ENCODE peak calls at places on chromosome X, in five cellular contexts. F is neural crest cell, K is transverse colon, E is foreskin fibroblast, U is brain microvascular endothelial cell. O is an unnamed sample.

GRCh38 chrX:75337525-75337924 is 63.6 kb downstream of the UPRT start:
- DNase-seq in F (no peak), K (no peak), E (no peak), U (no peak), O (no peak)

GRCh38 chrX:346034-346813 is 27.6 kb upstream of the GTPBP6 start:
- DNase-seq in F (no peak), K (no peak), E (no peak), U (no peak), O (no peak)

GRCh38 chrX:47194388-47194787 is 759 bp downstream of the UBA1 start:
- DNase-seq in F (no peak), K (no peak), E (no peak), U (no peak), O (no peak)

GRCh38 chrX:46589977-46590723 is 16.6 kb downstream of the CHST7 start:
- DNase-seq in F (no peak), K (no peak), E (peak), U (no peak), O (peak)

GRCh38 chrX:38968344-38968743 is 167.1 kb downstream of the MID1IP1 start:
- DNase-seq in F (no peak), K (no peak), E (no peak), U (no peak), O (peak)

GRCh38 chrX:24619647-24620046 is 27.5 kb downstream of the PCYT1B start:
- DNase-seq in F (no peak), K (no peak), E (peak), U (peak), O (peak)

GRCh38 chrX:110012818-110013484 is 10.0 kb downstream of the TMEM164 start:
- DNase-seq in F (no peak), K (no peak), E (no peak), U (no peak), O (no peak)

GRCh38 chrX:6640727-6641126 is 105.8 kb upstream of the VCX3A start:
- DNase-seq in F (no peak), K (no peak), E (no peak), U (no peak), O (no peak)

GRCh38 chrX:111585337-111585736 is 73.9 kb downstream of the SERTM2 start:
- DNase-seq in F (no peak), K (no peak), E (no peak), U (no peak), O (no peak)

GRCh38 chrX:155613927-155614559 is 1.3 kb upstream of the TMLHE start:
- DNase-seq in F (no peak), K (no peak), E (no peak), U (no peak), O (no peak)

GRCh38 chrX:19152762-19153161 is 30.5 kb upstream of the ADGRG2 start:
- DNase-seq in F (no peak), K (no peak), E (no peak), U (no peak), O (no peak)

GRCh38 chrX:121052122-121052521 is 4.7 kb downstream of the GLUD2 start:
- DNase-seq in F (no peak), K (no peak), E (no peak), U (no peak), O (no peak)

GRCh38 chrX:132094169-132094568 is 33.7 kb downstream of the FRMD7 start:
- DNase-seq in F (no peak), K (no peak), E (no peak), U (no peak), O (no peak)

GRCh38 chrX:52220936-52221335 is 36.2 kb downstream of the MAGED4 start:
- DNase-seq in F (no peak), K (no peak), E (no peak), U (no peak), O (no peak)

GRCh38 chrX:27254663-27255062 is 208.5 kb downstream of the PPP4R3C start:
- DNase-seq in F (no peak), K (no peak), E (no peak), U (no peak), O (no peak)

GRCh38 chrX:10726647-10727046 is 106.3 kb upstream of the MID1 start:
- DNase-seq in F (no peak), K (no peak), E (no peak), U (peak), O (peak)

GRCh38 chrX:121405826-121406225 is 358.4 kb downstream of the GLUD2 start:
- DNase-seq in F (no peak), K (no peak), E (no peak), U (no peak), O (no peak)

GRCh38 chrX:43949669-43950068 is 23.5 kb downstream of the NDP start:
- DNase-seq in F (peak), K (peak), E (no peak), U (no peak), O (no peak)

GRCh38 chrX:103254171-103254824 is 657 bp downstream of the TCEAL8 start:
- DNase-seq in F (peak), K (peak), E (peak), U (peak), O (no peak)

GRCh38 chrX:57915680-57916079 is 5.4 kb upstream of the ZXDA start:
- DNase-seq in F (no peak), K (no peak), E (no peak), U (no peak), O (no peak)

GRCh38 chrX:57918750-57919436 is 8.6 kb upstream of the ZXDA start:
- DNase-seq in F (peak), K (peak), E (peak), U (no peak), O (no peak)
- TF ChIP-seq CTCF in F (peak), K (peak), E (peak), U (peak), O (peak)

DNA sequence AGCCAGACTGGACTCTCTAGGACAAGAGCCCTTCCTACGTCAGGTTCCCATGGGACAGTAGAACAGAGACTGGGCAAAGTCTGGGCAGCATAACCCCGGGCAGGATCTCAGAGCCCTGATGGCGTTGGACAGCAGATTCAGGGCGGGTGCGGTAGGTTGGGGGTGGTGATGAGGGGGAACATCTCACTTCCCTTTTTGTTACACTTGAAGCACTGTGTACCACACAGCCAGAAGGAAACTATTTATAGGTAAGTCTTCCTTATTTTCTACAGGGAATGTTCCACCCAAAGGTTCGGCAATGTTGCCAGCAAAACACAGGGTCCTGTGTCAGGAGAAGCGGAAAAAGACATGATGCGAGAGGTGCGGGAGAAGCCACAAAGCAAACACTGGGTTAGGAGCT is 54.3 kb downstream of the TSC22D3 start:
- DNase-seq in F (no peak), K (peak), E (no peak), U (no peak), O (no peak)
- TF ChIP-seq CTCF in F (no peak), K (no peak), E (no peak), U (no peak), O (no peak)

GRCh38 chrX:17744896-17745523 is 7.7 kb downstream of the SCML1 start:
- DNase-seq in F (no peak), K (no peak), E (no peak), U (no peak), O (no peak)
- TF ChIP-seq CTCF in F (peak), K (peak), E (peak), U (no peak), O (peak)

GRCh38 chrX:71068052-71068918 is at the start of gene SNX12:
- DNase-seq in F (peak), K (peak), E (peak), U (peak), O (peak)
- TF ChIP-seq CTCF in F (no peak), K (peak), E (no peak), U (no peak), O (no peak)

DNA sequence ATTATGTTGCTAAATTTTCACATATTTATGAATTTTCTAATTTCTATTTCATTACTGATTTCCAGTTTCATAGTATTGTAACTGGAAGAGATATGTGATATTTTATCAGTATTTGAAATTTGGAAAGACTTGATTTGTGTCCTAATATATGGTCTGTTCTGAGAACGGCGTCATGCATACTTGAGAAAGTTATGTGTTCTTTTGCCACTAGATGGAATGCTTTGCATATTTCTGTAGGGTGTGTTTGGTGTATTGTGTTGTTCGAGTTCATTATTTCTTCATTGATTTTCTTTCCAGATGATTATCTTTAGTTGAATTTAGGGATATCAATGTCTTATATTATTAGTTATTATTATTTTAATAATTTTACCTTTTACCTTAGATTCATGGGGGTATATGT is 110.6 kb upstream of the ITM2A start:
- DNase-seq in F (no peak), K (no peak), E (no peak), U (no peak), O (no peak)
- TF ChIP-seq CTCF in F (no peak), K (peak), E (no peak), U (no peak), O (no peak)

GRCh38 chrX:32545100-32545499 is 666.2 kb downstream of the DMD start:
- DNase-seq in F (no peak), K (no peak), E (no peak), U (no peak), O (no peak)
- TF ChIP-seq CTCF in F (no peak), K (no peak), E (no peak), U (no peak), O (no peak)

GRCh38 chrX:41177297-41177696 is 92.1 kb downstream of the USP9X start:
- DNase-seq in F (no peak), K (no peak), E (no peak), U (no peak), O (no peak)
- TF ChIP-seq CTCF in F (no peak), K (no peak), E (no peak), U (no peak), O (no peak)

O was measured in HFFc6.